ENCODE peak calls at places on chromosome 19, in six cellular contexts. One of them, this sample, is unnamed.

GRCh38 chr19:33868821-33869412 is 72.2 kb downstream of the KCTD15 start:
- DNase-seq in stimulated activated CD4-positive, alpha-beta T cell treated with anti-CD3 and anti-CD28 coated beads, Interleukin-4, amount 100 ng/mL, for 24 hours: no peak
- DNase-seq in GM12892: no peak
- DNase-seq in NCI-H1092: no peak
- DNase-seq in NCI-H1048: no peak
- DNase-seq in fibroblast of pulmonary artery: peak; percentile 44
- DNase-seq in this sample: no peak

GRCh38 chr19:36265856-36266374 is 51.0 kb downstream of the ZNF146 start:
- DNase-seq in stimulated activated CD4-positive, alpha-beta T cell treated with anti-CD3 and anti-CD28 coated beads, Interleukin-4, amount 100 ng/mL, for 24 hours: no peak
- DNase-seq in GM12892: no peak
- DNase-seq in NCI-H1092: no peak
- DNase-seq in NCI-H1048: no peak
- DNase-seq in fibroblast of pulmonary artery: no peak
- DNase-seq in this sample: no peak

GRCh38 chr19:29266001-29266400 is 53.0 kb upstream of the UQCRFS1 start:
- DNase-seq in stimulated activated CD4-positive, alpha-beta T cell treated with anti-CD3 and anti-CD28 coated beads, Interleukin-4, amount 100 ng/mL, for 24 hours: no peak
- DNase-seq in GM12892: no peak
- DNase-seq in NCI-H1092: no peak
- DNase-seq in NCI-H1048: no peak
- DNase-seq in fibroblast of pulmonary artery: no peak
- DNase-seq in this sample: no peak

GRCh38 chr19:14147797-14148605 is 11.6 kb upstream of the ASF1B start:
- DNase-seq in stimulated activated CD4-positive, alpha-beta T cell treated with anti-CD3 and anti-CD28 coated beads, Interleukin-4, amount 100 ng/mL, for 24 hours: peak; percentile 52
- DNase-seq in GM12892: peak; percentile 65
- DNase-seq in NCI-H1092: no peak
- DNase-seq in NCI-H1048: no peak
- DNase-seq in fibroblast of pulmonary artery: peak; percentile 75
- DNase-seq in this sample: no peak

GRCh38 chr19:49911381-49912145 is 14.9 kb upstream of the IL4I1 start:
- DNase-seq in stimulated activated CD4-positive, alpha-beta T cell treated with anti-CD3 and anti-CD28 coated beads, Interleukin-4, amount 100 ng/mL, for 24 hours: peak; percentile 47
- DNase-seq in GM12892: no peak
- DNase-seq in NCI-H1092: no peak
- DNase-seq in NCI-H1048: no peak
- DNase-seq in fibroblast of pulmonary artery: peak; percentile 45
- DNase-seq in this sample: no peak

GRCh38 chr19:23055501-23055900 is 52.5 kb upstream of the ZNF728 start:
- DNase-seq in stimulated activated CD4-positive, alpha-beta T cell treated with anti-CD3 and anti-CD28 coated beads, Interleukin-4, amount 100 ng/mL, for 24 hours: no peak
- DNase-seq in GM12892: no peak
- DNase-seq in NCI-H1092: no peak
- DNase-seq in NCI-H1048: no peak
- DNase-seq in fibroblast of pulmonary artery: no peak
- DNase-seq in this sample: no peak

GRCh38 chr19:50513746-50514345 is at the start of gene ASPDH:
- DNase-seq in stimulated activated CD4-positive, alpha-beta T cell treated with anti-CD3 and anti-CD28 coated beads, Interleukin-4, amount 100 ng/mL, for 24 hours: no peak
- DNase-seq in GM12892: no peak
- DNase-seq in NCI-H1092: no peak
- DNase-seq in NCI-H1048: no peak
- DNase-seq in fibroblast of pulmonary artery: no peak
- DNase-seq in this sample: no peak

GRCh38 chr19:34667349-34668076 is 9.4 kb downstream of the SCGB2B2 start:
- DNase-seq in stimulated activated CD4-positive, alpha-beta T cell treated with anti-CD3 and anti-CD28 coated beads, Interleukin-4, amount 100 ng/mL, for 24 hours: no peak
- DNase-seq in GM12892: no peak
- DNase-seq in NCI-H1092: peak; percentile 29
- DNase-seq in NCI-H1048: no peak
- DNase-seq in fibroblast of pulmonary artery: peak; percentile 16
- DNase-seq in this sample: no peak

GRCh38 chr19:3250675-3251074 is 26.2 kb downstream of the CELF5 start:
- DNase-seq in stimulated activated CD4-positive, alpha-beta T cell treated with anti-CD3 and anti-CD28 coated beads, Interleukin-4, amount 100 ng/mL, for 24 hours: peak; percentile 52
- DNase-seq in GM12892: no peak
- DNase-seq in NCI-H1092: no peak
- DNase-seq in NCI-H1048: no peak
- DNase-seq in fibroblast of pulmonary artery: peak; percentile 29
- DNase-seq in this sample: no peak

GRCh38 chr19:16876904-16877361 is 11.9 kb upstream of the F2RL3 start:
- DNase-seq in stimulated activated CD4-positive, alpha-beta T cell treated with anti-CD3 and anti-CD28 coated beads, Interleukin-4, amount 100 ng/mL, for 24 hours: no peak
- DNase-seq in GM12892: no peak
- DNase-seq in NCI-H1092: no peak
- DNase-seq in NCI-H1048: no peak
- DNase-seq in fibroblast of pulmonary artery: no peak
- DNase-seq in this sample: no peak

GRCh38 chr19:47723573-47723923 is 10.3 kb downstream of the EHD2 start:
- DNase-seq in stimulated activated CD4-positive, alpha-beta T cell treated with anti-CD3 and anti-CD28 coated beads, Interleukin-4, amount 100 ng/mL, for 24 hours: no peak
- DNase-seq in GM12892: no peak
- DNase-seq in NCI-H1092: no peak
- DNase-seq in NCI-H1048: no peak
- DNase-seq in fibroblast of pulmonary artery: peak; percentile 91
- DNase-seq in this sample: no peak

GRCh38 chr19:590396-590745 is 690 bp downstream of the HCN2 start:
- DNase-seq in stimulated activated CD4-positive, alpha-beta T cell treated with anti-CD3 and anti-CD28 coated beads, Interleukin-4, amount 100 ng/mL, for 24 hours: no peak
- DNase-seq in GM12892: no peak
- DNase-seq in NCI-H1092: no peak
- DNase-seq in NCI-H1048: no peak
- DNase-seq in fibroblast of pulmonary artery: peak; percentile 42
- DNase-seq in this sample: no peak

GRCh38 chr19:45385392-45386221 is 15.2 kb upstream of the ERCC2 start:
- DNase-seq in stimulated activated CD4-positive, alpha-beta T cell treated with anti-CD3 and anti-CD28 coated beads, Interleukin-4, amount 100 ng/mL, for 24 hours: no peak
- DNase-seq in GM12892: peak; percentile 7
- DNase-seq in NCI-H1092: no peak
- DNase-seq in NCI-H1048: no peak
- DNase-seq in fibroblast of pulmonary artery: no peak
- DNase-seq in this sample: no peak

GRCh38 chr19:5671600-5671999 is 8.7 kb downstream of the MICOS13 start:
- DNase-seq in stimulated activated CD4-positive, alpha-beta T cell treated with anti-CD3 and anti-CD28 coated beads, Interleukin-4, amount 100 ng/mL, for 24 hours: no peak
- DNase-seq in GM12892: no peak
- DNase-seq in NCI-H1092: no peak
- DNase-seq in NCI-H1048: no peak
- DNase-seq in fibroblast of pulmonary artery: no peak
- DNase-seq in this sample: no peak

GRCh38 chr19:38977445-38978314 is 2.1 kb upstream of the FBXO17 start:
- DNase-seq in stimulated activated CD4-positive, alpha-beta T cell treated with anti-CD3 and anti-CD28 coated beads, Interleukin-4, amount 100 ng/mL, for 24 hours: peak; percentile 64
- DNase-seq in GM12892: peak; percentile 61
- DNase-seq in NCI-H1092: no peak
- DNase-seq in NCI-H1048: no peak
- DNase-seq in fibroblast of pulmonary artery: no peak
- DNase-seq in this sample: no peak

GRCh38 chr19:14116918-14117578 is 514 bp downstream of the PRKACA start:
- DNase-seq in stimulated activated CD4-positive, alpha-beta T cell treated with anti-CD3 and anti-CD28 coated beads, Interleukin-4, amount 100 ng/mL, for 24 hours: peak; percentile 17
- DNase-seq in GM12892: no peak
- DNase-seq in NCI-H1092: no peak
- DNase-seq in NCI-H1048: no peak
- DNase-seq in fibroblast of pulmonary artery: no peak
- DNase-seq in this sample: no peak

GRCh38 chr19:1061987-1062386 is 5.0 kb upstream of the ARHGAP45 start:
- DNase-seq in stimulated activated CD4-positive, alpha-beta T cell treated with anti-CD3 and anti-CD28 coated beads, Interleukin-4, amount 100 ng/mL, for 24 hours: no peak
- DNase-seq in GM12892: no peak
- DNase-seq in NCI-H1092: no peak
- DNase-seq in NCI-H1048: no peak
- DNase-seq in fibroblast of pulmonary artery: no peak
- DNase-seq in this sample: no peak

GRCh38 chr19:10001899-10002298 is 8.4 kb downstream of the COL5A3 start:
- DNase-seq in stimulated activated CD4-positive, alpha-beta T cell treated with anti-CD3 and anti-CD28 coated beads, Interleukin-4, amount 100 ng/mL, for 24 hours: no peak
- DNase-seq in GM12892: no peak
- DNase-seq in NCI-H1092: no peak
- DNase-seq in NCI-H1048: no peak
- DNase-seq in fibroblast of pulmonary artery: peak; percentile 20
- DNase-seq in this sample: no peak

GRCh38 chr19:31783592-31783991 is 434.4 kb upstream of the TSHZ3 start:
- DNase-seq in stimulated activated CD4-positive, alpha-beta T cell treated with anti-CD3 and anti-CD28 coated beads, Interleukin-4, amount 100 ng/mL, for 24 hours: no peak
- DNase-seq in GM12892: no peak
- DNase-seq in NCI-H1092: no peak
- DNase-seq in NCI-H1048: no peak
- DNase-seq in fibroblast of pulmonary artery: no peak
- DNase-seq in this sample: no peak

GRCh38 chr19:16367269-16367683 is 42.6 kb downstream of the KLF2 start:
- DNase-seq in stimulated activated CD4-positive, alpha-beta T cell treated with anti-CD3 and anti-CD28 coated beads, Interleukin-4, amount 100 ng/mL, for 24 hours: peak; percentile 55
- DNase-seq in GM12892: no peak
- DNase-seq in NCI-H1092: no peak
- DNase-seq in NCI-H1048: no peak
- DNase-seq in fibroblast of pulmonary artery: no peak
- DNase-seq in this sample: no peak

GRCh38 chr19:11887618-11888531 is at the start of gene ZNF69:
- DNase-seq in stimulated activated CD4-positive, alpha-beta T cell treated with anti-CD3 and anti-CD28 coated beads, Interleukin-4, amount 100 ng/mL, for 24 hours: peak; percentile 61
- DNase-seq in GM12892: peak; percentile 31
- DNase-seq in NCI-H1092: peak; percentile 33
- DNase-seq in NCI-H1048: peak; percentile 52
- DNase-seq in fibroblast of pulmonary artery: peak; percentile 62
- DNase-seq in this sample: no peak

GRCh38 chr19:39740395-39740794 is 2.6 kb upstream of the CLC start:
- DNase-seq in stimulated activated CD4-positive, alpha-beta T cell treated with anti-CD3 and anti-CD28 coated beads, Interleukin-4, amount 100 ng/mL, for 24 hours: peak; percentile 31
- DNase-seq in GM12892: no peak
- DNase-seq in NCI-H1092: no peak
- DNase-seq in NCI-H1048: no peak
- DNase-seq in fibroblast of pulmonary artery: no peak
- DNase-seq in this sample: no peak

GRCh38 chr19:18999016-18999758 is 34.1 kb downstream of the SUGP2 start:
- DNase-seq in stimulated activated CD4-positive, alpha-beta T cell treated with anti-CD3 and anti-CD28 coated beads, Interleukin-4, amount 100 ng/mL, for 24 hours: no peak
- DNase-seq in GM12892: no peak
- DNase-seq in NCI-H1092: no peak
- DNase-seq in NCI-H1048: no peak
- DNase-seq in fibroblast of pulmonary artery: peak; percentile 48
- DNase-seq in this sample: no peak

GRCh38 chr19:21117041-21117907 is 24.6 kb upstream of the ZNF431 start:
- DNase-seq in stimulated activated CD4-positive, alpha-beta T cell treated with anti-CD3 and anti-CD28 coated beads, Interleukin-4, amount 100 ng/mL, for 24 hours: no peak
- DNase-seq in GM12892: no peak
- DNase-seq in NCI-H1092: no peak
- DNase-seq in NCI-H1048: no peak
- DNase-seq in fibroblast of pulmonary artery: no peak
- DNase-seq in this sample: no peak

GRCh38 chr19:10836478-10837325 is 690 bp upstream of the TMED1 start:
- DNase-seq in stimulated activated CD4-positive, alpha-beta T cell treated with anti-CD3 and anti-CD28 coated beads, Interleukin-4, amount 100 ng/mL, for 24 hours: peak; percentile 86
- DNase-seq in GM12892: peak; percentile 78
- DNase-seq in NCI-H1092: peak; percentile 87
- DNase-seq in NCI-H1048: peak; percentile 56
- DNase-seq in fibroblast of pulmonary artery: peak; percentile 90
- DNase-seq in this sample: no peak

GRCh38 chr19:12521996-12522395 is 29.3 kb downstream of the ZNF564 start:
- DNase-seq in stimulated activated CD4-positive, alpha-beta T cell treated with anti-CD3 and anti-CD28 coated beads, Interleukin-4, amount 100 ng/mL, for 24 hours: no peak
- DNase-seq in GM12892: no peak
- DNase-seq in NCI-H1092: no peak
- DNase-seq in NCI-H1048: no peak
- DNase-seq in fibroblast of pulmonary artery: no peak
- DNase-seq in this sample: no peak

GRCh38 chr19:31560021-31560770 is 211.0 kb upstream of the TSHZ3 start:
- DNase-seq in stimulated activated CD4-positive, alpha-beta T cell treated with anti-CD3 and anti-CD28 coated beads, Interleukin-4, amount 100 ng/mL, for 24 hours: no peak
- DNase-seq in GM12892: no peak
- DNase-seq in NCI-H1092: no peak
- DNase-seq in NCI-H1048: no peak
- DNase-seq in fibroblast of pulmonary artery: no peak
- DNase-seq in this sample: no peak

GRCh38 chr19:3224346-3225325 is at the start of gene CELF5:
- DNase-seq in stimulated activated CD4-positive, alpha-beta T cell treated with anti-CD3 and anti-CD28 coated beads, Interleukin-4, amount 100 ng/mL, for 24 hours: peak; percentile 46
- DNase-seq in GM12892: peak; percentile 79
- DNase-seq in NCI-H1092: peak; percentile 27
- DNase-seq in NCI-H1048: no peak
- DNase-seq in fibroblast of pulmonary artery: peak; percentile 11
- DNase-seq in this sample: no peak

GRCh38 chr19:34171877-34172660 is at the start of gene LSM14A:
- DNase-seq in stimulated activated CD4-positive, alpha-beta T cell treated with anti-CD3 and anti-CD28 coated beads, Interleukin-4, amount 100 ng/mL, for 24 hours: peak; percentile 90
- DNase-seq in GM12892: peak; percentile 76
- DNase-seq in NCI-H1092: peak; percentile 77
- DNase-seq in NCI-H1048: peak; percentile 69
- DNase-seq in fibroblast of pulmonary artery: peak; percentile 92
- DNase-seq in this sample: no peak

GRCh38 chr19:49874503-49875157 is 2.5 kb downstream of the AKT1S1 start:
- DNase-seq in stimulated activated CD4-positive, alpha-beta T cell treated with anti-CD3 and anti-CD28 coated beads, Interleukin-4, amount 100 ng/mL, for 24 hours: no peak
- DNase-seq in GM12892: no peak
- DNase-seq in NCI-H1092: no peak
- DNase-seq in NCI-H1048: no peak
- DNase-seq in fibroblast of pulmonary artery: no peak
- DNase-seq in this sample: no peak

GRCh38 chr19:32313866-32314265 is 31.5 kb upstream of the ZNF507 start:
- DNase-seq in stimulated activated CD4-positive, alpha-beta T cell treated with anti-CD3 and anti-CD28 coated beads, Interleukin-4, amount 100 ng/mL, for 24 hours: no peak
- DNase-seq in GM12892: no peak
- DNase-seq in NCI-H1092: no peak
- DNase-seq in NCI-H1048: no peak
- DNase-seq in fibroblast of pulmonary artery: peak; percentile 4
- DNase-seq in this sample: no peak

GRCh38 chr19:35266904-35267817 is 1.6 kb upstream of the USF2 start:
- DNase-seq in stimulated activated CD4-positive, alpha-beta T cell treated with anti-CD3 and anti-CD28 coated beads, Interleukin-4, amount 100 ng/mL, for 24 hours: peak; percentile 52
- DNase-seq in GM12892: no peak
- DNase-seq in NCI-H1092: peak; percentile 11
- DNase-seq in NCI-H1048: no peak
- DNase-seq in fibroblast of pulmonary artery: no peak
- DNase-seq in this sample: no peak

GRCh38 chr19:572891-573825 is 762 bp downstream of the BSG start:
- DNase-seq in stimulated activated CD4-positive, alpha-beta T cell treated with anti-CD3 and anti-CD28 coated beads, Interleukin-4, amount 100 ng/mL, for 24 hours: peak; percentile 20
- DNase-seq in GM12892: no peak
- DNase-seq in NCI-H1092: peak; percentile 59
- DNase-seq in NCI-H1048: no peak
- DNase-seq in fibroblast of pulmonary artery: peak; percentile 60
- DNase-seq in this sample: no peak

GRCh38 chr19:19529783-19530422 is 1.2 kb downstream of the YJEFN3 start:
- DNase-seq in stimulated activated CD4-positive, alpha-beta T cell treated with anti-CD3 and anti-CD28 coated beads, Interleukin-4, amount 100 ng/mL, for 24 hours: no peak
- DNase-seq in GM12892: no peak
- DNase-seq in NCI-H1092: no peak
- DNase-seq in NCI-H1048: no peak
- DNase-seq in fibroblast of pulmonary artery: no peak
- DNase-seq in this sample: no peak

This sample was measured in SK-N-MC.